ENCODE peak calls at places on chromosome 1, in four cellular contexts. One of them, this sample, is unnamed.

GRCh38 chr1:112704908-112705627 is 1.9 kb downstream of the RHOC start:
- DNase-seq in CD8-positive, alpha-beta T cell: no peak
- DNase-seq in GM12865: peak; percentile 94
- DNase-seq in mucosa of descending colon: peak; percentile 84
- DNase-seq in this sample: peak; percentile 98

GRCh38 chr1:245485996-245486395 is 331.2 kb downstream of the KIF26B start:
- DNase-seq in mucosa of descending colon: no peak
- DNase-seq in GM12865: no peak
- DNase-seq in CD8-positive, alpha-beta T cell: no peak
- DNase-seq in this sample: no peak

GRCh38 chr1:156862602-156863599 is 2.2 kb downstream of the NTRK1 start:
- DNase-seq in CD8-positive, alpha-beta T cell: no peak
- DNase-seq in mucosa of descending colon: no peak
- DNase-seq in GM12865: peak; percentile 38
- DNase-seq in this sample: no peak

GRCh38 chr1:43379476-43379875 is 10.1 kb downstream of the MED8 start:
- DNase-seq in GM12865: no peak
- DNase-seq in CD8-positive, alpha-beta T cell: no peak
- DNase-seq in mucosa of descending colon: no peak
- DNase-seq in this sample: no peak

GRCh38 chr1:50271337-50271736 is 151.9 kb downstream of the DMRTA2 start:
- DNase-seq in GM12865: no peak
- DNase-seq in mucosa of descending colon: no peak
- DNase-seq in CD8-positive, alpha-beta T cell: no peak
- DNase-seq in this sample: no peak

GRCh38 chr1:32919811-32920733 is 18.9 kb upstream of the TMEM54 start:
- DNase-seq in CD8-positive, alpha-beta T cell: no peak
- DNase-seq in GM12865: no peak
- DNase-seq in mucosa of descending colon: no peak
- DNase-seq in this sample: peak; percentile 64

GRCh38 chr1:10646347-10646861 is 150.0 kb downstream of the CASZ1 start:
- DNase-seq in GM12865: peak; percentile 23
- DNase-seq in mucosa of descending colon: peak; percentile 51
- DNase-seq in CD8-positive, alpha-beta T cell: no peak
- DNase-seq in this sample: peak; percentile 82

GRCh38 chr1:117162806-117163205 is 41.3 kb upstream of the TRIM45 start:
- DNase-seq in CD8-positive, alpha-beta T cell: no peak
- DNase-seq in mucosa of descending colon: no peak
- DNase-seq in GM12865: no peak
- DNase-seq in this sample: no peak

GRCh38 chr1:230167419-230167852 is 100.4 kb downstream of the GALNT2 start:
- DNase-seq in GM12865: peak; percentile 77
- DNase-seq in mucosa of descending colon: peak; percentile 41
- DNase-seq in CD8-positive, alpha-beta T cell: no peak
- DNase-seq in this sample: peak; percentile 65

GRCh38 chr1:178344513-178345077 is 152.2 kb downstream of the CLEC20A start:
- DNase-seq in GM12865: peak; percentile 16
- DNase-seq in mucosa of descending colon: peak; percentile 63
- DNase-seq in CD8-positive, alpha-beta T cell: no peak
- DNase-seq in this sample: peak; percentile 92

GRCh38 chr1:107181253-107181977 is 40.6 kb downstream of the NTNG1 start:
- DNase-seq in CD8-positive, alpha-beta T cell: no peak
- DNase-seq in GM12865: no peak
- DNase-seq in mucosa of descending colon: no peak
- DNase-seq in this sample: no peak

GRCh38 chr1:1400576-1401456 is 1.7 kb upstream of the CCNL2 start:
- DNase-seq in GM12865: no peak
- DNase-seq in CD8-positive, alpha-beta T cell: no peak
- DNase-seq in mucosa of descending colon: no peak
- DNase-seq in this sample: peak; percentile 14

GRCh38 chr1:21811875-21812305 is at the start of gene LDLRAD2:
- DNase-seq in GM12865: no peak
- DNase-seq in CD8-positive, alpha-beta T cell: no peak
- DNase-seq in mucosa of descending colon: no peak
- DNase-seq in this sample: peak; percentile 50

GRCh38 chr1:175192111-175192629 is 406 bp downstream of the KIAA0040 start:
- DNase-seq in mucosa of descending colon: peak; percentile 86
- DNase-seq in CD8-positive, alpha-beta T cell: no peak
- DNase-seq in GM12865: peak; percentile 43
- DNase-seq in this sample: peak; percentile 11

GRCh38 chr1:160836561-160836960 is 26.1 kb downstream of the CD244 start:
- DNase-seq in mucosa of descending colon: no peak
- DNase-seq in GM12865: peak; percentile 6
- DNase-seq in CD8-positive, alpha-beta T cell: no peak
- DNase-seq in this sample: no peak

GRCh38 chr1:201025571-201026002 is 2.1 kb upstream of the KIF21B start:
- DNase-seq in GM12865: peak; percentile 78
- DNase-seq in mucosa of descending colon: no peak
- DNase-seq in CD8-positive, alpha-beta T cell: no peak
- DNase-seq in this sample: peak; percentile 69

GRCh38 chr1:46131727-46132528 is 501 bp downstream of the PIK3R3 start:
- DNase-seq in GM12865: peak; percentile 51
- DNase-seq in mucosa of descending colon: peak; percentile 61
- DNase-seq in CD8-positive, alpha-beta T cell: no peak
- DNase-seq in this sample: peak; percentile 44

GRCh38 chr1:69569983-69570755 is 2.4 kb downstream of the LRRC7 start:
- DNase-seq in CD8-positive, alpha-beta T cell: no peak
- DNase-seq in GM12865: no peak
- DNase-seq in mucosa of descending colon: peak; percentile 2
- DNase-seq in this sample: peak; percentile 24

GRCh38 chr1:66452162-66452561 is 81.8 kb upstream of the SGIP1 start:
- DNase-seq in CD8-positive, alpha-beta T cell: no peak
- DNase-seq in mucosa of descending colon: no peak
- DNase-seq in GM12865: no peak
- DNase-seq in this sample: peak; percentile 56
- TF ChIP-seq CTCF in CD8-positive, alpha-beta T cell: no peak
- TF ChIP-seq CTCF in mucosa of descending colon: no peak
- TF ChIP-seq CTCF in GM12865: no peak
- TF ChIP-seq CTCF in this sample: peak; percentile 60

DNA sequence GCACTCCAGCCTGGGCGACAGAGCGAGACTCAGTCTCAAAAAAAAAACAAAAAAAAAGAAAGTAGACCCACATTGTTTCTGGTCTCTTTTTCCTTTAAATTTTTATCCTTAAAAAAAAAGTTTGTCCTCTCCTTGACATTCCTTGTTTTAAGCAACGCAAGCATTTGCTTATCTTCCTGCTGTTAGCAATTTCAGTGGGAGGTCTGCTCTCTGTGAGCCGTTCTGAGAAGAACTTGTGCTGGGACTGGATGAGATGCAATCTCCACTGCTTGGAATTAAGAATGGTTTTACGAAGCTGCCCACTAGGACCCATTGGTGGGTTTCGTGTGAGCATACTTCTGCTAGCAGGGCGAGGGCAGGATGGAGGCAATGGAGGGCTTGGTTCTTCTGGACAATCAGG is 225.1 kb upstream of the TMEM51 start:
- DNase-seq in GM12865: no peak
- DNase-seq in CD8-positive, alpha-beta T cell: no peak
- DNase-seq in mucosa of descending colon: no peak
- DNase-seq in this sample: peak; percentile 68
- TF ChIP-seq CTCF in GM12865: no peak
- TF ChIP-seq CTCF in CD8-positive, alpha-beta T cell: no peak
- TF ChIP-seq CTCF in mucosa of descending colon: no peak
- TF ChIP-seq CTCF in this sample: no peak

GRCh38 chr1:75257424-75257823 is 123.2 kb downstream of the LHX8 start:
- DNase-seq in CD8-positive, alpha-beta T cell: no peak
- DNase-seq in mucosa of descending colon: no peak
- DNase-seq in GM12865: no peak
- DNase-seq in this sample: no peak
- TF ChIP-seq CTCF in CD8-positive, alpha-beta T cell: no peak
- TF ChIP-seq CTCF in mucosa of descending colon: no peak
- TF ChIP-seq CTCF in GM12865: no peak
- TF ChIP-seq CTCF in this sample: no peak

GRCh38 chr1:119374208-119374877 is 5.8 kb downstream of the HAO2 start:
- DNase-seq in CD8-positive, alpha-beta T cell: no peak
- DNase-seq in mucosa of descending colon: no peak
- DNase-seq in GM12865: peak; percentile 32
- DNase-seq in this sample: peak; percentile 34

GRCh38 chr1:119373465-119373864 is 4.9 kb downstream of the HAO2 start:
- DNase-seq in GM12865: peak; percentile 37
- DNase-seq in CD8-positive, alpha-beta T cell: no peak
- DNase-seq in mucosa of descending colon: no peak
- DNase-seq in this sample: peak; percentile 33

GRCh38 chr1:119379117-119379516 is 10.5 kb downstream of the HAO2 start:
- DNase-seq in CD8-positive, alpha-beta T cell: no peak
- DNase-seq in GM12865: no peak
- DNase-seq in mucosa of descending colon: no peak
- DNase-seq in this sample: no peak

GRCh38 chr1:119375366-119375765 is 6.8 kb downstream of the HAO2 start:
- DNase-seq in CD8-positive, alpha-beta T cell: no peak
- DNase-seq in mucosa of descending colon: no peak
- DNase-seq in GM12865: no peak
- DNase-seq in this sample: no peak

DNA sequence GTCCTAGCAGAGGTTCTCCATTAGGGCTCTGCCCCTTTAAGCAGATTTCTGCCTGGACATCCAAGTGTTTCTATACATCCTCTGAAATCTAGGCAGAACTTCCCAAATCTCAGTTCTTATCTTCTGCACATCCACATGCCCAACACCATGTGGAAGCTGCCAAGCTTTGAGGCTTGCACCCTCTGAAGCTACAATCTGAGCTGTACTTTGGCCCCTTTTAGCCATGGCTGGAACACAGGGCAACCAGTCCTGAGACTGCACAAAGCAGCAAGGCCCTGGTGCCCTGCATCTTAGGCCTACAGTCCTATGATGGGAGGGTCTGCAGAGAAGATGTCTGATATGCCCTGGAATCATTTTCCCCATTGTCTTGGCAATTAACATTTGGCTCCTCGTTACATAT is 8.0 kb downstream of the HAO2 start:
- DNase-seq in GM12865: no peak
- DNase-seq in mucosa of descending colon: no peak
- DNase-seq in CD8-positive, alpha-beta T cell: no peak
- DNase-seq in this sample: no peak
- TF ChIP-seq CTCF in GM12865: no peak
- TF ChIP-seq CTCF in mucosa of descending colon: no peak
- TF ChIP-seq CTCF in CD8-positive, alpha-beta T cell: no peak
- TF ChIP-seq CTCF in this sample: no peak

GRCh38 chr1:77360256-77360655 is 78.4 kb downstream of the AK5 start:
- DNase-seq in GM12865: no peak
- DNase-seq in mucosa of descending colon: no peak
- DNase-seq in CD8-positive, alpha-beta T cell: no peak
- DNase-seq in this sample: no peak
- TF ChIP-seq CTCF in GM12865: no peak
- TF ChIP-seq CTCF in mucosa of descending colon: no peak
- TF ChIP-seq CTCF in CD8-positive, alpha-beta T cell: no peak
- TF ChIP-seq CTCF in this sample: no peak

GRCh38 chr1:75067975-75068374 is 66.2 kb upstream of the LHX8 start:
- DNase-seq in GM12865: no peak
- DNase-seq in mucosa of descending colon: no peak
- DNase-seq in CD8-positive, alpha-beta T cell: no peak
- DNase-seq in this sample: no peak
- TF ChIP-seq CTCF in GM12865: no peak
- TF ChIP-seq CTCF in mucosa of descending colon: no peak
- TF ChIP-seq CTCF in CD8-positive, alpha-beta T cell: no peak
- TF ChIP-seq CTCF in this sample: no peak

GRCh38 chr1:240294566-240294965 is 202.9 kb downstream of the FMN2 start:
- DNase-seq in GM12865: no peak
- DNase-seq in mucosa of descending colon: no peak
- DNase-seq in CD8-positive, alpha-beta T cell: no peak
- DNase-seq in this sample: peak; percentile 10

GRCh38 chr1:240293706-240294105 is 202.0 kb downstream of the FMN2 start:
- DNase-seq in CD8-positive, alpha-beta T cell: no peak
- DNase-seq in GM12865: no peak
- DNase-seq in mucosa of descending colon: no peak
- DNase-seq in this sample: no peak

DNA sequence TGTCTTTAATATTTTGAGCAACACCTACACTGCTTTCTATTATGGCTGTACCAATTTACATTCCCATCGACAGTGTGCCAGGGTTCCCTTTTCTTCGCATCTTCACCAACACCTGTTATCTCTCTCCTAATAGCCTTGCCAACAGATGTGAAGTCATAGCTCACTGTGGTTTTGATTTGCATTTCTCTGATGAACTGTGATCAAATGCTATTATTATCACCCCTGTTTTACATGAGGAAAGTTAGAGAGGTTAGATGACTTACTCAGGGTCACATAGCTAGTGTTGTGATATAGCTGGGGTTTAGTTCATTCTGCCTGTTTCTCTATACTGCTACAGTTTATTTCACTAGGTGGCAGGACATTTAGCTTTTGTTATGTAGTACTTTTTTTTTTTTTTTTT is 204.1 kb downstream of the FMN2 start:
- DNase-seq in GM12865: no peak
- DNase-seq in mucosa of descending colon: no peak
- DNase-seq in CD8-positive, alpha-beta T cell: no peak
- DNase-seq in this sample: no peak
- TF ChIP-seq CTCF in GM12865: no peak
- TF ChIP-seq CTCF in mucosa of descending colon: no peak
- TF ChIP-seq CTCF in CD8-positive, alpha-beta T cell: no peak
- TF ChIP-seq CTCF in this sample: no peak

DNA sequence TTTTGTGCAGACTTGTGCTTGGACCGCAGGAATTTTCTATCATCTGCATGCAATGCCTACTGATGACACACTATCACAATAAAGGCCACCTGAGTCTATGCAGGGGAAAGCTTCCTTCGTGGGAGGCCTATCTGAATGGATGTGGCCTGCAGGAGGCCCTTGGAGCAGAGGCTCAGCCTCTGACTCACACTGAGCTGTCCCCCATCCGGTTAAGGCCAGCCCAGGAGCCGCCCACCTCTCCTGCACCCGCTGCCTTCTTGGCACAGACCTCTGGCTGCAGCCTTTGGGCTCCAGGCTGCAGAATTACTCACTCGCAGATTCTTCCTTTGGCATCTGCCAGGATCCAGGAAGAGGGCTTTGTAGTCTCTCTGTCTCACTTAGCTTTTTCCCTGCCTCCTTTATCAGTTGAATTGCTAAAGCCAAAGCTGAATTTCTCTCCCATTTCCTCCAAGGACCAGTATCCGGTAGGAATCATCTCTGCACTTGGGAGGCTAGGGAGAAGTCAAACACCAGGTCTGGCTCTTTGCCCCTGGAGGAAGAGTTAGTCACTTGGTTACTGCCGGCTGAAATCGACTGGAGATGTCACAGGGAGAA is 65.1 kb upstream of the JUN start:
- DNase-seq in CD8-positive, alpha-beta T cell: no peak
- DNase-seq in GM12865: no peak
- DNase-seq in mucosa of descending colon: peak; percentile 36
- DNase-seq in this sample: peak; percentile 94
- TF ChIP-seq CTCF in CD8-positive, alpha-beta T cell: no peak
- TF ChIP-seq CTCF in GM12865: no peak
- TF ChIP-seq CTCF in mucosa of descending colon: no peak
- TF ChIP-seq CTCF in this sample: peak; percentile 27

DNA sequence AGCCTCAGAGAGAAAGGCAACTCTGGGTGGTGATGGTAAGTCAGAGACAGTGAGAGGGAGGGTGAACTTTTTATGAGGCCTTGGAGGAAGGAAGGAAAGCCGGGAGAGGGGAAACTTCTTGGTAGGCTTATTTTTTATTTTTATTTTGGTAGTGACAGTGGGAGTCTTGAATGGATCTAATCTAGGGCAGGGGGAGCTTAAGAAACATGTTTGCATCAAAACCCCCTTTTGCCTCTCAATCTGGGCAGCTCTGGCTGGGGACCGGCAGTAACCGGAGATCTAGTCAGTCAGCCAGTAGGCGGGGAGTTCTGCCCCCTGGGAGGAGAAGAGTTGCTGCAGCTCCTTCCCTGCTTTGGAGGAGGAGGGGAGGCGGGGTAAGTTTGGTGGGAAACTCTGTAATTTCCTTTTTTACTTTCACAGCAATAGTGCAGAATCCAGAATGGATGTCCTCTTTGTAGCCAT is at the start of gene C1orf54:
- DNase-seq in GM12865: peak; percentile 67
- DNase-seq in mucosa of descending colon: no peak
- DNase-seq in CD8-positive, alpha-beta T cell: no peak
- DNase-seq in this sample: peak; percentile 84
- TF ChIP-seq CTCF in GM12865: no peak
- TF ChIP-seq CTCF in mucosa of descending colon: no peak
- TF ChIP-seq CTCF in CD8-positive, alpha-beta T cell: no peak
- TF ChIP-seq CTCF in this sample: peak; percentile 52